ENCODE peak calls at places on chromosomes 6 and 20, in four cellular contexts. One of them, this sample, is unnamed.

GRCh38 chr6:141152951-141153350 is 979.8 kb upstream of the GJE1 start:
- DNase-seq in GM12878: no peak
- DNase-seq in H1: no peak
- DNase-seq in K562: no peak
- DNase-seq in this sample: no peak

GRCh38 chr6:20873425-20874190 is 339.4 kb downstream of the CDKAL1 start:
- DNase-seq in GM12878: no peak
- DNase-seq in H1: no peak
- DNase-seq in K562: no peak
- DNase-seq in this sample: no peak

GRCh38 chr6:157226026-157226639 is 97.2 kb downstream of the TMEM242 start:
- DNase-seq in GM12878: no peak
- DNase-seq in H1: no peak
- DNase-seq in K562: no peak
- DNase-seq in this sample: no peak

GRCh38 chr6:134170844-134171243 is 118.4 kb upstream of the SLC2A12 start:
- DNase-seq in GM12878: no peak
- DNase-seq in H1: no peak
- DNase-seq in K562: peak; percentile 17
- DNase-seq in this sample: no peak

GRCh38 chr20:38434310-38434741 is 802 bp downstream of the SNHG17 start:
- DNase-seq in GM12878: no peak
- DNase-seq in H1: no peak
- DNase-seq in K562: peak; percentile 52
- DNase-seq in this sample: no peak

GRCh38 chr6:39330057-39330456 is 7.6 kb upstream of the KCNK16 start:
- DNase-seq in GM12878: peak; percentile 27
- DNase-seq in H1: no peak
- DNase-seq in K562: no peak
- DNase-seq in this sample: no peak

GRCh38 chr6:130912451-130912850 is 85.2 kb downstream of the SMLR1 start:
- DNase-seq in GM12878: no peak
- DNase-seq in H1: no peak
- DNase-seq in K562: no peak
- DNase-seq in this sample: no peak

GRCh38 chr6:105482227-105482839 is 79.5 kb upstream of the PREP start:
- DNase-seq in GM12878: no peak
- DNase-seq in H1: no peak
- DNase-seq in K562: no peak
- DNase-seq in this sample: no peak

GRCh38 chr6:163188746-163189145 is 225.8 kb upstream of the QKI start:
- DNase-seq in GM12878: no peak
- DNase-seq in H1: no peak
- DNase-seq in K562: no peak
- DNase-seq in this sample: no peak

GRCh38 chr20:14264869-14265268 is 72.5 kb downstream of the FLRT3 start:
- DNase-seq in GM12878: no peak
- DNase-seq in H1: no peak
- DNase-seq in K562: no peak
- DNase-seq in this sample: peak; percentile 22

GRCh38 chr6:3232017-3232838 is 4.8 kb upstream of the TUBB2B start:
- DNase-seq in GM12878: no peak
- DNase-seq in H1: no peak
- DNase-seq in K562: no peak
- DNase-seq in this sample: no peak

GRCh38 chr6:23244300-23244699 is 674.9 kb downstream of the HDGFL1 start:
- DNase-seq in GM12878: no peak
- DNase-seq in H1: no peak
- DNase-seq in K562: no peak
- DNase-seq in this sample: no peak

GRCh38 chr6:34246563-34247391 is 2.0 kb downstream of the SMIM29 start:
- DNase-seq in GM12878: no peak
- DNase-seq in H1: no peak
- DNase-seq in K562: peak; percentile 59
- DNase-seq in this sample: peak; percentile 49

GRCh38 chr6:98823428-98823827 is 10.9 kb upstream of the POU3F2 start:
- DNase-seq in GM12878: no peak
- DNase-seq in H1: no peak
- DNase-seq in K562: no peak
- DNase-seq in this sample: no peak

GRCh38 chr6:93407186-93407585 is 12.2 kb downstream of the EPHA7 start:
- DNase-seq in GM12878: no peak
- DNase-seq in H1: no peak
- DNase-seq in K562: no peak
- DNase-seq in this sample: no peak

GRCh38 chr20:58898629-58899028 is 46.1 kb downstream of the GNAS start:
- DNase-seq in GM12878: no peak
- DNase-seq in H1: no peak
- DNase-seq in K562: no peak
- DNase-seq in this sample: no peak

GRCh38 chr6:146905313-146905712 is 298.9 kb upstream of the STXBP5 start:
- DNase-seq in GM12878: no peak
- DNase-seq in H1: no peak
- DNase-seq in K562: no peak
- DNase-seq in this sample: peak; percentile 15

GRCh38 chr20:62501801-62502495 is 26.2 kb upstream of the GATA5 start:
- DNase-seq in GM12878: peak; percentile 72
- DNase-seq in H1: no peak
- DNase-seq in K562: no peak
- DNase-seq in this sample: no peak

DNA sequence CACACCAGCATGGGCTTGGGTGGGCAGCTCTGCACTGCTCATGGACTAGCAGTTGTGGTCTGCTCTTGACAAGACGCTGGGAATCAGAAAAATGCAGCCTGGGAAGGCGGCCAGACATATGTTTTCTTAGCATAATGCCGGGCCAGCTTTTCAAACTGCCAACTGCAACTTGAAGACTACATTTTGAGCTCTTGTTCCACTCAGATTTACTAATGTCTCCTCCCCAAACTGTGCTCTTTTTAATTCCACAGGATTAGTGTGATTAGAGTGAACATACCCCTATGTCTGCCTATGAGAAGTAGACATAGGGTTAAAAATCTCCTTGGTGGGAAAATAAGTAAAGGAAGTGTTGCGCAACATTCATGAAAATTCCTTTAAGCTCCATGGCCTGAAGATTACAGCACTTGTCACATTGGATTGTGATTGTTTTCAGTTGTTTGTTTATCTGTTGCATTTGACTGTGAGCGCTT is 5.3 kb upstream of the FNDC1 start:
- DNase-seq in GM12878: no peak
- DNase-seq in H1: no peak
- DNase-seq in K562: no peak
- DNase-seq in this sample: no peak
- TF ChIP-seq CBX5 in GM12878: no peak
- TF ChIP-seq CBX5 in H1: no peak
- TF ChIP-seq CBX5 in K562: no peak
- TF ChIP-seq CBX5 in this sample: no peak

DNA sequence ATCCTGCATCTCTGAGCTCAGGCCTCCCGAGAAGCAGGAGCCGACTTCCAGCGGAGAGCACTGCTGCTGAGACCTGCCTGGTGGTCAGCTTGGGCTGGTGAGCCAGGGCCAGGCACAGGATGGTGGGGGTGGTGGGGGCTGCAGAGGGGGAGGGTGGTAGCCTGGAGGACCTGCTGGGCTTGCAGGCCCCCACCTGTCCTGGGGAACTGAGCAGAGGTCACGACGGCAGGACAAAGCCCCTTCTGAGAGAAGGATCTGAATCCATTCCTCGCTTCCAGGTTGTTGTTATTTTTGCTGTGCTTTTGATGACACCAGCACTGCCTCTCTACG is 35.6 kb upstream of the CD93 start:
- DNase-seq in GM12878: no peak
- DNase-seq in H1: no peak
- DNase-seq in K562: no peak
- DNase-seq in this sample: no peak
- TF ChIP-seq CBX5 in GM12878: no peak
- TF ChIP-seq CBX5 in H1: no peak
- TF ChIP-seq CBX5 in K562: no peak
- TF ChIP-seq CBX5 in this sample: no peak

GRCh38 chr6:44676246-44676790 is 288.8 kb downstream of the CDC5L start:
- DNase-seq in GM12878: no peak
- DNase-seq in H1: no peak
- DNase-seq in K562: peak; percentile 22
- DNase-seq in this sample: no peak
- TF ChIP-seq CBX5 in GM12878: no peak
- TF ChIP-seq CBX5 in H1: no peak
- TF ChIP-seq CBX5 in K562: no peak
- TF ChIP-seq CBX5 in this sample: no peak

DNA sequence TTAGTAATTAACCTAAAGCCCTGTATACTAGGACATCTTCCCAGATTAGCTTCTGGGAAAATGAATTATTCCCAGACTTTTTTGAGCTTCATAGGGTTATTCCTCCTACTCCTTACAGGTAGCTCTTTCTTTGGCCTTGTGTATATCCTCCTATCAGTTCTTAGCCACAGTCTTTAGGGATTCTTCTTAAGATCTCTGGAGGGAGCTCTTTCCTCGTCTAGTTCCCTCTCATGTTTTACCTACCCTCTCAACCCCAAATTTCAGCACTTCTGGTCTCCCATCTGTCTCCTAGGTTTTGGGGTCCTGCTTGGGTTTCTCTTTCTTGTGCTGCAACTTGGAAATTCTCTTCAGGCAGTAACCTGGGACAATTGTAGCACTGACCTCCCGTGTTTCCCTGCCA is 46.4 kb upstream of the SLC35B3 start:
- DNase-seq in GM12878: no peak
- DNase-seq in H1: no peak
- DNase-seq in K562: no peak
- DNase-seq in this sample: no peak
- TF ChIP-seq CBX5 in GM12878: no peak
- TF ChIP-seq CBX5 in H1: no peak
- TF ChIP-seq CBX5 in K562: no peak
- TF ChIP-seq CBX5 in this sample: no peak

GRCh38 chr6:170090561-170090960 is 200.3 kb downstream of the DLL1 start:
- DNase-seq in GM12878: no peak
- DNase-seq in H1: no peak
- DNase-seq in K562: no peak
- DNase-seq in this sample: no peak

GRCh38 chr6:170086639-170087420 is 204.0 kb downstream of the DLL1 start:
- DNase-seq in GM12878: no peak
- DNase-seq in H1: no peak
- DNase-seq in K562: no peak
- DNase-seq in this sample: no peak

GRCh38 chr6:170087946-170088348 is 202.9 kb downstream of the DLL1 start:
- DNase-seq in GM12878: peak; percentile 23
- DNase-seq in H1: no peak
- DNase-seq in K562: no peak
- DNase-seq in this sample: no peak

GRCh38 chr6:170089937-170090335 is 200.9 kb downstream of the DLL1 start:
- DNase-seq in GM12878: no peak
- DNase-seq in H1: no peak
- DNase-seq in K562: no peak
- DNase-seq in this sample: no peak

DNA sequence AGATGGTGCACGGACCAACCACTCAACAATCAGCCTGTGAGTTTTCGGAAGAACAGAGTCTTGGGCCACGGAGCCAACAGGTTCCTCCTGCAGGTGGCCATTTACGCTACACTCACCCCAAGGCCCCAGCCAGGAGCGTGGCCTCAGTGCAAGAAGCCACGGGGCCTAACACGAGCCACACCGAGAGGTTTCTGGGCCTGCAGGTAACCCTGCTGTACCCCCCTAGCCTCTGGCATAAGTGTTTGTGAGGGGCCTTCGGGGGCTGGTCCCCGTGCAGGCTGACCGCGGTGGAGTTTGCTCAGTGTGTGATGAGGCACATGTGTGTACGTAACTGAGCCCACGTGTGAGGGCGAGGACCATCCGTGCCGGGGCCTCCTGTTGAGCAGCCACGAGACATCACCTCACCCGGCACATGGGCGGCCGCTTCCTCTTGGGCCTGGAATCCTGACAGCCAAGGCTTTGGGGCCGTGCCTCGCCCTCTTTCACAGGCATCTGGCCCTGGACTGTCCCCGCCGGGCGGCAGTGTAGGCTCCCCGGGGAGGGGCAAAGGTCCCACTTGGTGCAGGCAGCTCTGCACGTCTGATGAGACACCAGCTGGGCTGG is 202.4 kb downstream of the DLL1 start:
- DNase-seq in GM12878: no peak
- DNase-seq in H1: no peak
- DNase-seq in K562: no peak
- DNase-seq in this sample: no peak
- TF ChIP-seq CBX5 in GM12878: no peak
- TF ChIP-seq CBX5 in H1: no peak
- TF ChIP-seq CBX5 in K562: no peak
- TF ChIP-seq CBX5 in this sample: no peak

DNA sequence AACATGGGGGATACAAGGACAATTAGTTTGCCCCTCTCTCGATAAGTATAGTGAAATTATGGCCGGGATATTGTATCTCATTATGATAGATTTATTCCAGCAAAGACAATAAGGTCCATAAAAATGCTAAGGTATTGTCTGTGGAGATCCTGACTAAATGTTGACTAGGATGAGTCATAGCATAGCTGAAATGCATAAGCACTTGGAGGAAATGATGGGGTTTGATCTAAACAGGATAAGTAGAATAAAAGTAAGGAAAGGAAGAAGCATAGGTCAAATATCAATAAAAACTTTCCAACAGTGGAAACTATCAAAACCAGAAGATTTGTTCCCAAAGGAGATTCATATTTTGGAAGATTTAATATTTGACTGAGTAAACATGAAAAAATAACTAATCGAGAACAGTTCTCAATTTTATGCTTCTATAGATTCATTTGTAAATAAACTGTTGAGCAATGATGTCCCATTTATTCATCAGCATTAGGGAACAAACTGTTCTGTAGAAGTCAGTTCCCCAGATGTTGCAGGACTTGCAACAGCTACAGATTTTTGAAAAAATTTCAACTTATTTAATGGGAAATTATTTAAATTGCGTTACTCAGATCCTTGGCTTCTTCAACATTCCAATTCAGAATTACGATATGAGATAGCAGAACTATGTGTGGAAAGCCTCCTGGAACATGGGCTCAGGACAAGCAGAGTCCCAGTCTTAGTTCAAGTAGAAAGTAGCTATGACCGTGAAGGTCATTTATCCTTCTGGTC is 133.7 kb upstream of the TBX18 start:
- DNase-seq in GM12878: no peak
- DNase-seq in H1: no peak
- DNase-seq in K562: no peak
- DNase-seq in this sample: no peak
- TF ChIP-seq CBX5 in GM12878: no peak
- TF ChIP-seq CBX5 in H1: no peak
- TF ChIP-seq CBX5 in K562: no peak
- TF ChIP-seq CBX5 in this sample: no peak

This sample was measured in HepG2.